ENCODE peak calls at places on chromosomes 7 and 10, in seven cellular contexts. One of them, this sample, is unnamed.

GRCh38 chr7:129334473-129334872 is 99.8 kb upstream of the STRIP2 start:
- DNase-seq in neural progenitor cell: no peak
- DNase-seq in neuronal stem cell: no peak
- DNase-seq in adipocyte: no peak
- DNase-seq in H1: no peak
- DNase-seq in IMR-90: no peak
- DNase-seq in SK-N-MC: no peak
- DNase-seq in this sample: no peak

GRCh38 chr10:44975487-44976331 is 2.9 kb downstream of the DEPP1 start:
- DNase-seq in neural progenitor cell: peak
- DNase-seq in neuronal stem cell: no peak
- DNase-seq in adipocyte: peak
- DNase-seq in H1: peak
- DNase-seq in IMR-90: peak
- DNase-seq in SK-N-MC: no peak
- DNase-seq in this sample: peak

GRCh38 chr10:88152720-88153119 is 289.3 kb downstream of the PTEN start:
- DNase-seq in neural progenitor cell: no peak
- DNase-seq in neuronal stem cell: no peak
- DNase-seq in adipocyte: peak
- DNase-seq in H1: no peak
- DNase-seq in IMR-90: peak
- DNase-seq in SK-N-MC: no peak
- DNase-seq in this sample: no peak

GRCh38 chr7:128962837-128963236 is 25.1 kb downstream of the IRF5 start:
- DNase-seq in neural progenitor cell: no peak
- DNase-seq in neuronal stem cell: no peak
- DNase-seq in adipocyte: no peak
- DNase-seq in H1: no peak
- DNase-seq in IMR-90: no peak
- DNase-seq in SK-N-MC: no peak
- DNase-seq in this sample: no peak

GRCh38 chr10:98173258-98173657 is 38.8 kb downstream of the R3HCC1L start:
- DNase-seq in neural progenitor cell: peak
- DNase-seq in neuronal stem cell: no peak
- DNase-seq in adipocyte: no peak
- DNase-seq in H1: no peak
- DNase-seq in IMR-90: no peak
- DNase-seq in SK-N-MC: no peak
- DNase-seq in this sample: no peak

GRCh38 chr10:7797582-7797981 is 9.6 kb downstream of the ATP5F1C start:
- DNase-seq in neural progenitor cell: no peak
- DNase-seq in neuronal stem cell: no peak
- DNase-seq in adipocyte: peak
- DNase-seq in H1: no peak
- DNase-seq in IMR-90: peak
- DNase-seq in SK-N-MC: no peak
- DNase-seq in this sample: no peak

GRCh38 chr7:111741811-111742240 is 179.5 kb upstream of the IMMP2L start:
- DNase-seq in neural progenitor cell: peak
- DNase-seq in neuronal stem cell: peak
- DNase-seq in adipocyte: peak
- DNase-seq in H1: no peak
- DNase-seq in IMR-90: peak
- DNase-seq in SK-N-MC: no peak
- DNase-seq in this sample: no peak

GRCh38 chr10:69958232-69958902 is 94.3 kb upstream of the MACROH2A2 start:
- DNase-seq in neural progenitor cell: peak
- DNase-seq in neuronal stem cell: no peak
- DNase-seq in adipocyte: peak
- DNase-seq in H1: no peak
- DNase-seq in IMR-90: peak
- DNase-seq in SK-N-MC: no peak
- DNase-seq in this sample: no peak

GRCh38 chr7:48096273-48096672 is 7.2 kb downstream of the UPP1 start:
- DNase-seq in neural progenitor cell: no peak
- DNase-seq in neuronal stem cell: no peak
- DNase-seq in adipocyte: no peak
- DNase-seq in H1: no peak
- DNase-seq in IMR-90: no peak
- DNase-seq in SK-N-MC: no peak
- DNase-seq in this sample: no peak

GRCh38 chr7:30935569-30935877 is 23.9 kb downstream of the AQP1 start:
- DNase-seq in neural progenitor cell: no peak
- DNase-seq in neuronal stem cell: no peak
- DNase-seq in adipocyte: no peak
- DNase-seq in H1: no peak
- DNase-seq in IMR-90: no peak
- DNase-seq in SK-N-MC: no peak
- DNase-seq in this sample: no peak

GRCh38 chr7:44067064-44067951 is 1.9 kb upstream of the PGAM2 start:
- DNase-seq in neural progenitor cell: no peak
- DNase-seq in neuronal stem cell: no peak
- DNase-seq in adipocyte: no peak
- DNase-seq in H1: no peak
- DNase-seq in IMR-90: no peak
- DNase-seq in SK-N-MC: no peak
- DNase-seq in this sample: peak

GRCh38 chr7:142501434-142501833 is 243.6 kb upstream of the PRSS58 start:
- DNase-seq in neural progenitor cell: no peak
- DNase-seq in neuronal stem cell: no peak
- DNase-seq in adipocyte: no peak
- DNase-seq in H1: no peak
- DNase-seq in IMR-90: no peak
- DNase-seq in SK-N-MC: no peak
- DNase-seq in this sample: no peak

GRCh38 chr7:143120696-143121405 is 11.0 kb upstream of the PIP start:
- DNase-seq in neural progenitor cell: no peak
- DNase-seq in neuronal stem cell: no peak
- DNase-seq in adipocyte: peak
- DNase-seq in H1: no peak
- DNase-seq in IMR-90: no peak
- DNase-seq in SK-N-MC: no peak
- DNase-seq in this sample: no peak

GRCh38 chr10:114638874-114639625 is 19.0 kb downstream of the ABLIM1 start:
- DNase-seq in neural progenitor cell: peak
- DNase-seq in neuronal stem cell: no peak
- DNase-seq in adipocyte: peak
- DNase-seq in H1: no peak
- DNase-seq in IMR-90: peak
- DNase-seq in SK-N-MC: no peak
- DNase-seq in this sample: no peak

DNA sequence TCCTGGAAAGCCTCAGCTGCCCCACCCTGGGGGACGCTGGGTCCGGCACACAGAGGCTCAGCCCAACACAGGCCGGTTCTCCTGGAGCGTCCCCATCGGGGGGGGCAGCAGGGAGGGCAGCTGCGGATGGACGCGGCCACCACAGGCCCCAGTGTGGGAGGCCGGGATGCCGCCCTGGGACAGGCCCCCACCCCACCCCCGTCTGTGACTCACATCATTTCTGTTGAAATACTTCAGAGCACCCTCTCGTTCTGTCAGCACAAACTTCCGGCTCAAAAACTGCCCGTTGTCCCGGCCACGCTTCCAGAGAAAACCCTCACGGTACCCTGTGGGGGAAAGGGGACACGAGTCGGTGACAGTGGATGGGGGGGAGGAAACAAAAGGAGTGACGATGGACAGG is 28.5 kb downstream of the GET4 start:
- DNase-seq in neural progenitor cell: no peak
- DNase-seq in neuronal stem cell: no peak
- DNase-seq in adipocyte: no peak
- DNase-seq in H1: no peak
- DNase-seq in IMR-90: peak
- DNase-seq in SK-N-MC: no peak
- DNase-seq in this sample: no peak
- H3K9ac ChIP-seq in neural progenitor cell: no peak
- H3K9ac ChIP-seq in neuronal stem cell: no peak
- H3K9ac ChIP-seq in adipocyte: peak
- H3K9ac ChIP-seq in H1: no peak
- H3K9ac ChIP-seq in IMR-90: no peak
- H3K9ac ChIP-seq in SK-N-MC: no peak
- H3K9ac ChIP-seq in this sample: no peak

DNA sequence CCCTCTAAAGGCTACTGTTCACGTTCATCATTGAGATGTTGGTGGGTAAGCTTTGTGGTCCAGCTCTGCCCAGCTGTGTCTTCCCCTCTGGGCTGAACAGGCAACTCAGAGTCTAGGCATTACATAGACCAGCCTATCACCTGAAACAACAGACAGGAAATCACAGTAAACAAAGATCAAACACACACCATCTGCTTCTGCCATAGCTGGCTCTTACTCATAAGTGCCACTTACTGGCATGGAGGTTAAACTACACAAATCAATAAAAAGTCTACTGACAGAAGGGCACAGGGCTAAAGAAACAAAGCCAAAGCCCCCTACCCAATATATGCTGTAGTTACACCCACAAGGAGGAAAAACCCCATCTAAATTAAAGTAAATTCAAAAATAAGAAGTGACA is 35.0 kb downstream of the SEPTIN14 start:
- DNase-seq in neural progenitor cell: no peak
- DNase-seq in neuronal stem cell: no peak
- DNase-seq in adipocyte: no peak
- DNase-seq in H1: no peak
- DNase-seq in IMR-90: no peak
- DNase-seq in SK-N-MC: no peak
- DNase-seq in this sample: no peak
- H3K9ac ChIP-seq in neural progenitor cell: no peak
- H3K9ac ChIP-seq in neuronal stem cell: no peak
- H3K9ac ChIP-seq in adipocyte: no peak
- H3K9ac ChIP-seq in H1: no peak
- H3K9ac ChIP-seq in IMR-90: no peak
- H3K9ac ChIP-seq in SK-N-MC: no peak
- H3K9ac ChIP-seq in this sample: no peak

GRCh38 chr10:3081383-3081981 is 14.1 kb downstream of the PFKP start:
- DNase-seq in neural progenitor cell: no peak
- DNase-seq in neuronal stem cell: no peak
- DNase-seq in adipocyte: no peak
- DNase-seq in H1: no peak
- DNase-seq in IMR-90: no peak
- DNase-seq in SK-N-MC: no peak
- DNase-seq in this sample: peak

GRCh38 chr10:3077940-3078630 is 10.7 kb downstream of the PFKP start:
- DNase-seq in neural progenitor cell: peak
- DNase-seq in neuronal stem cell: no peak
- DNase-seq in adipocyte: no peak
- DNase-seq in H1: no peak
- DNase-seq in IMR-90: no peak
- DNase-seq in SK-N-MC: no peak
- DNase-seq in this sample: peak

GRCh38 chr10:3085785-3086567 is 18.6 kb downstream of the PFKP start:
- DNase-seq in neural progenitor cell: no peak
- DNase-seq in neuronal stem cell: no peak
- DNase-seq in adipocyte: no peak
- DNase-seq in H1: no peak
- DNase-seq in IMR-90: no peak
- DNase-seq in SK-N-MC: no peak
- DNase-seq in this sample: peak

GRCh38 chr10:3080608-3081007 is 13.3 kb downstream of the PFKP start:
- DNase-seq in neural progenitor cell: no peak
- DNase-seq in neuronal stem cell: no peak
- DNase-seq in adipocyte: no peak
- DNase-seq in H1: no peak
- DNase-seq in IMR-90: no peak
- DNase-seq in SK-N-MC: no peak
- DNase-seq in this sample: peak

GRCh38 chr10:3082290-3082689 is 14.9 kb downstream of the PFKP start:
- DNase-seq in neural progenitor cell: no peak
- DNase-seq in neuronal stem cell: no peak
- DNase-seq in adipocyte: no peak
- DNase-seq in H1: no peak
- DNase-seq in IMR-90: no peak
- DNase-seq in SK-N-MC: no peak
- DNase-seq in this sample: peak
- H3K9ac ChIP-seq in neural progenitor cell: no peak
- H3K9ac ChIP-seq in neuronal stem cell: no peak
- H3K9ac ChIP-seq in adipocyte: no peak
- H3K9ac ChIP-seq in H1: no peak
- H3K9ac ChIP-seq in IMR-90: no peak
- H3K9ac ChIP-seq in SK-N-MC: no peak
- H3K9ac ChIP-seq in this sample: no peak

DNA sequence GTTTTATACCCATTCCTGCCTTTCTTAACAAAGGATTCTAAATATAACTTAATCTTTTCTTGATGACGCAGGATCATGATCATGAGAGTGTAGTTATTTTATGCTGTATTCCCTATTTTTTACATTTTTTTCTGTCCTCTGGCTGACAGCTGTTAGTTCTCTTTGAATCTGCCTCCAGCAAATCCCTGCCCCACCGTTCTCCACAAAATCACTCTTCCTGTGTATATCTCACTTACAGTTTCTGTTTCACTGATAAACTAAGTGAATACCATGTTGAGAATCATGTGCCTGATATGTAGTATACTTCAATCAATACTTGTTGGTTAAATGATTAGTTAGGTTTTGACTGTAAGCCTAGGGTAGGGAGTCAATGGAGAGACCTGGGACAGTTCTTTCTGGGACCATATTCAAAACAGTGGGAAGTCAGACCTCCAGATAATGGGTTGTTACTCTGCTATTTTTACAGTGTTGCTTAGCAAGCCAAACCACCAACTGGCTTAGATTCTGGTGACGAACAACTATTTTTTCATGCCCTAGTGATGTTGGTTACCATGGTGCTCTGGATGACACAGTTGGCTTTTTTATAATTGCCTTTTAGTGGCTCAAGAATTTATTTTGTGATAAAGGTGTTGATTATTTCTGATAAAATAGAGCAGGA is 12.8 kb downstream of the CNNM1 start:
- DNase-seq in neural progenitor cell: no peak
- DNase-seq in neuronal stem cell: no peak
- DNase-seq in adipocyte: peak
- DNase-seq in H1: no peak
- DNase-seq in IMR-90: peak
- DNase-seq in SK-N-MC: no peak
- DNase-seq in this sample: no peak
- H3K9ac ChIP-seq in neural progenitor cell: no peak
- H3K9ac ChIP-seq in neuronal stem cell: no peak
- H3K9ac ChIP-seq in adipocyte: no peak
- H3K9ac ChIP-seq in H1: no peak
- H3K9ac ChIP-seq in IMR-90: no peak
- H3K9ac ChIP-seq in SK-N-MC: no peak
- H3K9ac ChIP-seq in this sample: no peak

DNA sequence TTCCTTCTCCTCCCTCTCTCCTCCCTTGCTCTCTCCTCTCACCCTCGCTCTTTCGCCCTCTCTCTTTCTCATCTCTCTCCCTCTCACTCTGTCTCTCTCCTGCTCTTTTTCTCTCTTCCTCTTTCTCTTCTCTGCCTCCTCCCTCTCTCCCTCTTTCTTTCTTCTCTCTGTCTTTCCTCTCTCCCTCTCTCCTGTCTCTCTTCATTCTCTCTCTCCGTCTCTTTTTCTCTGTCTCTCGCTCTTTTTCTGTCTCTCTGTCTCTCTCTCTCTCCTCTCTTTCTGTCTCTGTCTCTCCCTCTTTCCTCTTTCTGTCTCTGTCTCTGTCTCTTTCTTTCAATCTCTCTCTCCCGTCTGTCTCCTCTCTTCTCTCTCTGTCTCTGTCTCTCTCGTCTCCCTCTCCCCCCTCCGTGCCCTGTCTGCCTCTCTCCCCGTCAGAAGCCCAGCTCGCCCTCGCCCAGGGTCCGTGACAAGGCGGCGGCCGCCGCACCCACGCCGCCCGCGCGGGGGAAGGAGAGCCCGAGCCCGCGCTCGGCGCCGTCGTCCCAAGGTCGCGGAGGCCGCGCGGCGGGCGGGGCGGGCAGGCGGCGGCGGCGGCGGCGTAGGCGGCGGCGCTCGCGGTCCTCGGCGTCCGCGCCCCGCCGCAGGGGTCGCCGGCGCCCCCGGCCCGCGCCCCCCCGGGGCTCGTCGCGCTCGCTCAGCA is 21.3 kb upstream of the HSPB1 start:
- DNase-seq in neural progenitor cell: peak
- DNase-seq in neuronal stem cell: no peak
- DNase-seq in adipocyte: peak
- DNase-seq in H1: no peak
- DNase-seq in IMR-90: no peak
- DNase-seq in SK-N-MC: no peak
- DNase-seq in this sample: no peak
- H3K9ac ChIP-seq in neural progenitor cell: no peak
- H3K9ac ChIP-seq in neuronal stem cell: peak
- H3K9ac ChIP-seq in adipocyte: peak
- H3K9ac ChIP-seq in H1: no peak
- H3K9ac ChIP-seq in IMR-90: peak
- H3K9ac ChIP-seq in SK-N-MC: no peak
- H3K9ac ChIP-seq in this sample: no peak